ENCODE peak calls at places on chromosome 7, in five cellular contexts. U is CD4-positive, alpha-beta T cell; P is EH; Q is hippocampal formation; O is left ventricle myocardium inferior. S is an unnamed sample.

GRCh38 chr7:91656486-91657237 is 223.8 kb downstream of the MTERF1 start:
- DNase-seq in U (no peak), P (peak), Q (no peak), O (no peak), S (no peak)

GRCh38 chr7:143283344-143283743 is 1.4 kb upstream of the TMEM139 start:
- DNase-seq in U (no peak), P (no peak), Q (no peak), O (no peak), S (no peak)

GRCh38 chr7:5354460-5355279 is 69.0 kb downstream of the TNRC18 start:
- DNase-seq in U (no peak), P (peak), Q (no peak), O (peak), S (no peak)

GRCh38 chr7:132646064-132646463 is 69.8 kb upstream of the PLXNA4 start:
- DNase-seq in U (no peak), P (no peak), Q (no peak), O (no peak), S (no peak)

GRCh38 chr7:158876984-158877383 is 20.6 kb downstream of the DYNC2I1 start:
- DNase-seq in U (no peak), P (no peak), Q (no peak), O (no peak), S (no peak)

GRCh38 chr7:36570508-36571219 is 153.6 kb downstream of the AOAH start:
- DNase-seq in U (no peak), P (no peak), Q (no peak), O (no peak), S (no peak)

GRCh38 chr7:142813262-142813661 is 41.6 kb upstream of the EPHB6 start:
- DNase-seq in U (no peak), P (peak), Q (no peak), O (no peak), S (peak)

GRCh38 chr7:159017741-159018140 is 126.9 kb downstream of the VIPR2 start:
- DNase-seq in U (no peak), P (no peak), Q (no peak), O (no peak), S (no peak)

GRCh38 chr7:113087278-113087998 is 811 bp upstream of the GPR85 start:
- DNase-seq in U (no peak), P (peak), Q (no peak), O (no peak), S (peak)

GRCh38 chr7:113314594-113314993 is 196.2 kb upstream of the SMIM30 start:
- DNase-seq in U (no peak), P (no peak), Q (no peak), O (no peak), S (no peak)

GRCh38 chr7:1647961-1648631 is 22.0 kb upstream of the ELFN1 start:
- DNase-seq in U (no peak), P (no peak), Q (peak), O (peak), S (no peak)

GRCh38 chr7:94298943-94299342 is 95.8 kb upstream of the COL1A2 start:
- DNase-seq in U (no peak), P (peak), Q (no peak), O (no peak), S (no peak)

GRCh38 chr7:8442814-8443304 is 9.4 kb downstream of the NXPH1 start:
- DNase-seq in U (peak), P (no peak), Q (peak), O (peak), S (peak)

GRCh38 chr7:157432541-157432956 is 95.7 kb downstream of the DNAJB6 start:
- DNase-seq in U (no peak), P (peak), Q (no peak), O (no peak), S (no peak)

GRCh38 chr7:28953628-28954027 is 4.5 kb downstream of the TRIL start:
- DNase-seq in U (no peak), P (peak), Q (no peak), O (no peak), S (peak)

GRCh38 chr7:156544919-156545715 is 95.5 kb upstream of the RNF32 start:
- DNase-seq in U (no peak), P (no peak), Q (no peak), O (no peak), S (no peak)

GRCh38 chr7:102215281-102215680 is 71.4 kb upstream of the SH2B2 start:
- DNase-seq in U (no peak), P (no peak), Q (no peak), O (no peak), S (no peak)

GRCh38 chr7:159030490-159031134 is 114.1 kb downstream of the VIPR2 start:
- DNase-seq in U (no peak), P (no peak), Q (peak), O (peak), S (peak)

GRCh38 chr7:44244282-44244681 is 43.5 kb downstream of the YKT6 start:
- DNase-seq in U (peak), P (peak), Q (no peak), O (no peak), S (peak)

GRCh38 chr7:86653919-86654659 is 10.4 kb downstream of the GRM3 start:
- DNase-seq in U (no peak), P (no peak), Q (peak), O (no peak), S (no peak)

GRCh38 chr7:73303546-73303945 is 5.1 kb downstream of the NSUN5 start:
- DNase-seq in U (no peak), P (no peak), Q (no peak), O (no peak), S (no peak)

GRCh38 chr7:152511736-152512135 is 75.9 kb upstream of the KMT2C start:
- DNase-seq in U (no peak), P (no peak), Q (no peak), O (no peak), S (no peak)

GRCh38 chr7:100882769-100883526 is 6.6 kb downstream of the UFSP1 start:
- DNase-seq in U (no peak), P (no peak), Q (no peak), O (no peak), S (no peak)

GRCh38 chr7:2567663-2568238 is 9.0 kb downstream of the IQCE start:
- DNase-seq in U (no peak), P (peak), Q (peak), O (peak), S (no peak)

GRCh38 chr7:23334482-23335056 is 35.4 kb downstream of the MALSU1 start:
- DNase-seq in U (no peak), P (peak), Q (no peak), O (no peak), S (peak)

GRCh38 chr7:43784030-43785001 is 25.8 kb downstream of the BLVRA start:
- DNase-seq in U (no peak), P (no peak), Q (no peak), O (no peak), S (no peak)

GRCh38 chr7:37663693-37664092 is 19.9 kb upstream of the GPR141 start:
- DNase-seq in U (no peak), P (no peak), Q (no peak), O (no peak), S (no peak)

GRCh38 chr7:44156453-44157010 is 15.4 kb upstream of the MYL7 start:
- DNase-seq in U (no peak), P (no peak), Q (no peak), O (no peak), S (no peak)

GRCh38 chr7:158001003-158001402 is 586.6 kb downstream of the PTPRN2 start:
- DNase-seq in U (no peak), P (no peak), Q (no peak), O (no peak), S (no peak)

GRCh38 chr7:36044096-36044892 is 108.8 kb upstream of the EEPD1 start:
- DNase-seq in U (no peak), P (no peak), Q (no peak), O (no peak), S (peak)

GRCh38 chr7:40455485-40455884 is 320.7 kb downstream of the SUGCT start:
- DNase-seq in U (no peak), P (peak), Q (no peak), O (no peak), S (no peak)

GRCh38 chr7:69527706-69528105 is 70.6 kb upstream of the AUTS2 start:
- DNase-seq in U (no peak), P (no peak), Q (no peak), O (no peak), S (no peak)